ENCODE peak calls at places on chromosomes 12 and 14, in eight cellular contexts. M, V, C, F, L, R, B and Z are unnamed samples.

GRCh38 chr12:93778306-93778705 is 101.1 kb downstream of the CRADD start:
- DNase-seq in F (no peak), C (no peak), R (no peak), V (no peak), B (no peak), M (no peak), L (no peak), Z (no peak)

GRCh38 chr12:57166971-57167371 is 19.6 kb upstream of the LRP1-AS start:
- DNase-seq in M (peak; percentile 90), B (no peak), C (no peak), L (no peak), R (peak; percentile 45), V (no peak), F (no peak), Z (peak; percentile 28)

GRCh38 chr12:116319851-116320621 is 42.5 kb upstream of the MED13L start:
- DNase-seq in F (no peak), M (no peak), C (peak; percentile 19), L (no peak), V (no peak), R (no peak), B (no peak), Z (no peak)

GRCh38 chr14:58731465-58732330 is 93.9 kb downstream of the DACT1 start:
- DNase-seq in F (no peak), C (no peak), B (no peak), M (peak; percentile 24), L (peak; percentile 96), R (no peak), V (no peak), Z (no peak)

GRCh38 chr14:92897922-92898599 is 24.9 kb upstream of the CHGA start:
- DNase-seq in C (no peak), M (no peak), B (no peak), V (no peak), F (no peak), L (no peak), R (no peak), Z (no peak)

GRCh38 chr12:89962648-89963047 is 254.0 kb upstream of the ATP2B1 start:
- DNase-seq in F (no peak), L (no peak), B (no peak), M (no peak), R (no peak), C (no peak), V (no peak), Z (no peak)

GRCh38 chr12:79424109-79424721 is 266.5 kb downstream of the PAWR start:
- DNase-seq in C (peak; percentile 30), B (peak; percentile 91), F (no peak), M (peak; percentile 55), V (no peak), R (no peak), L (no peak), Z (peak; percentile 74)

GRCh38 chr12:62730649-62731377 is 204.1 kb downstream of the PPM1H start:
- DNase-seq in C (no peak), M (peak; percentile 66), L (no peak), R (no peak), V (no peak), B (no peak), F (no peak), Z (no peak)

GRCh38 chr14:102196008-102196407 is 56.3 kb downstream of the WDR20 start:
- DNase-seq in R (no peak), F (no peak), M (no peak), C (no peak), V (no peak), L (no peak), B (no peak), Z (no peak)

GRCh38 chr14:54364555-54365415 is 32.0 kb upstream of the CDKN3 start:
- DNase-seq in B (peak; percentile 83), L (no peak), V (no peak), C (no peak), M (no peak), F (no peak), R (no peak), Z (no peak)

GRCh38 chr14:78764240-78764639 is 594.1 kb downstream of the NRXN3 start:
- DNase-seq in L (no peak), R (no peak), F (no peak), V (peak; percentile 16), B (no peak), M (no peak), C (no peak), Z (no peak)

GRCh38 chr12:47882796-47883546 is 21.8 kb downstream of the VDR start:
- DNase-seq in B (no peak), R (no peak), C (peak; percentile 48), F (peak; percentile 77), V (peak; percentile 11), L (no peak), M (no peak), Z (no peak)

GRCh38 chr12:97277030-97277429 is 185.6 kb upstream of the RMST start:
- DNase-seq in V (no peak), L (no peak), F (no peak), B (no peak), R (no peak), M (no peak), C (no peak), Z (no peak)

GRCh38 chr12:97275261-97276197 is 187.1 kb upstream of the RMST start:
- DNase-seq in R (no peak), L (no peak), C (no peak), F (no peak), M (no peak), B (no peak), V (peak; percentile 36), Z (no peak)

GRCh38 chr12:97272471-97272870 is 190.1 kb upstream of the RMST start:
- DNase-seq in M (no peak), C (no peak), V (no peak), R (no peak), L (no peak), B (no peak), F (no peak), Z (no peak)

GRCh38 chr12:97276198-97276580 is 186.4 kb upstream of the RMST start:
- DNase-seq in V (peak; percentile 66), B (no peak), F (no peak), M (no peak), L (no peak), R (no peak), C (no peak), Z (no peak)

GRCh38 chr12:97276621-97277020 is 186.0 kb upstream of the RMST start:
- DNase-seq in F (no peak), M (no peak), V (no peak), B (no peak), C (no peak), L (no peak), R (no peak), Z (no peak)
- H3K27ac ChIP-seq in F (no peak overlapping the region), M (no peak overlapping the region), V (no peak overlapping the region), B (no peak overlapping the region), C (no peak overlapping the region), L (no peak overlapping the region), R (no peak overlapping the region), Z (no peak overlapping the region)

DNA sequence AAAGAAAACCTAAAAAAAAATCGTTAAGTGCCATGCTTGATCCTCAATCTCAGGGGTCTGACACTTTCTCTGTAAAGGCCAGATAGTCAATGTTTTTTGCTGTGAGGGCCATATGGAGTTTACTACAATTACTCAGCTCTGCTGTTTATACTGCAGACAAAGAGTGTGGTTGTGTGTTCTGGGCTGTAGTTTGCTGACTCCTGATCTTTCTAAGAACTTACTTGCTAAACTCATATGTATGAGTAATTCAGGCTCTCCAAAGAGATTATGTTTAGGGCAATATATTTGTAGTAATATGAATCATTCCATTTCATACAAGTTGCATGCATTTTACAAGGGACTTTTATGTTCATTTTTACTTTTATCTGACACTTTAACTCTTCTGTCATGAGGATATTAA is 188.2 kb downstream of the TMTC2 start:
- DNase-seq in C (no peak), B (no peak), F (no peak), V (no peak), M (no peak), L (no peak), R (no peak), Z (no peak)
- H3K4me1 ChIP-seq in C (no peaks in the 10 kb centered on the region), B (no peaks in the 10 kb centered on the region), F (no peaks in the 10 kb centered on the region), V (peaks cover 11% of the 10 kb centered on the region), M (no peaks in the 10 kb centered on the region), L (no peaks in the 10 kb centered on the region), R (no peaks in the 10 kb centered on the region), Z (no peaks in the 10 kb centered on the region)

GRCh38 chr14:65239143-65239672 is 136.9 kb upstream of the MAX start:
- DNase-seq in M (no peak), R (no peak), C (no peak), B (peak; percentile 61), F (no peak), V (no peak), L (no peak), Z (no peak)

GRCh38 chr14:65242732-65243134 is 140.4 kb upstream of the MAX start:
- DNase-seq in M (no peak), B (peak; percentile 95), L (no peak), F (no peak), R (no peak), C (no peak), V (no peak), Z (no peak)

GRCh38 chr14:65239897-65240296 is 137.6 kb upstream of the MAX start:
- DNase-seq in M (no peak), L (no peak), C (no peak), V (no peak), R (no peak), B (no peak), F (no peak), Z (no peak)

GRCh38 chr14:65241125-65241752 is 138.9 kb upstream of the MAX start:
- DNase-seq in V (no peak), R (no peak), B (no peak), C (no peak), F (no peak), M (no peak), L (no peak), Z (no peak)

DNA sequence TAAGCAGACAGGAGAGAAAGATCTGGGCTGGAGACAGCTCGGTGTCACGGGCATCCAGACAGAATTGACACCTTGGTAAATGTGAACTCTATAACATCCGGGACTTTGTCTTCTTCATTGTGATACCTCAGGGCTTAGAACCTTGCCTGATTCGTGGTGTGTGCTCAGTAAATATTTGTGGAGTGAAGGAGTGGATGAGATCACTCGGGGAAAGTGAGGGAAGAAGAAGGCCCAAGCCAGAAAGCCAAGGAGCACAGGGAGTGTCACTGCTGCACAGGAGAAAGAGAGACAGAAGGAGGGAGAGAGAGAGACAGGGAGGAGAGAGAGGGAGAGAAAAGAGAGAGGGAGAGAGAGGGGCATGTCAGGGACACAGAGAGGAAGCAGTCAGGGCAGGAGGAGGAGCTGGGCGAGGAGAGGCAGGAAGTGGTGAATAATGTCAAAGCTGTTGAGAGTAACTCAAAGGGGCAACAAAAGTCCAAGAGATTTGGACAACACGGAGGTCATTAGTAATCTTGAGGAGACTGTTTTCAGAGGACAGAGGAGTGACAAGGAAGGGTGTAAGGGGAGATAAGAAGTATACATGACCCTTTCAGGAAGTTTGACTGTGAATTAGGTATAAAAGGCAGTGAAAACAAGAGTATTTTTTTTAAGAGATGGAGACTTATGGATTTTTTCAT is 141.6 kb upstream of the MAX start:
- DNase-seq in L (no peak), R (no peak), C (no peak), M (no peak), V (no peak), F (no peak), B (peak; percentile 78), Z (no peak)
- TF ChIP-seq REST in L (no peak), R (no peak), C (no peak), M (no peak), V (no peak), F (no peak), B (no peak), Z (no peak)

DNA sequence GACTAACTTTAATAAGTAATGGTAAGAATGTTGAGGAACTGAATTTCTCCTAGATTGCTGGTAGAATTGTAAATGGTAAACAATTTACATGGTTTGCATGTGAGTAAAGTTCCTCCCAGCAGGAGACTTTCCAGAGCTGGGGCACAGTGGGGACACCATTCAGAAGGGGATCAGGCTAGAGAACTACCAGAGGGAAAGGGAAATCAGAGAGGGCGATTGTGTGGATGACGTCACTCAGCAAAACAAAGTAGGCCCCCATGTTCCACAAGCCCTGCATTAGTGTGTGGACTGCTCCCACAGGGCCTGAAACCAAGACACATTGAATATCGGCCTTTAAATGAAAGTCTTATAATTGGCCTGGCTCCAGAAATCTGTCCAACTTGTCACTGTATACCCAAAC is 9.5 kb downstream of the RNASE11 start:
- DNase-seq in L (no peak), F (no peak), C (no peak), B (no peak), M (no peak), R (no peak), V (peak; percentile 90), Z (no peak)
- H3K27ac ChIP-seq in L (no peak overlapping the region), F (no peak overlapping the region), C (no peak overlapping the region), B (no peak overlapping the region), M (no peak overlapping the region), R (no peak overlapping the region), V (peak overlapping the region; percentile 77), Z (no peak overlapping the region)